ENCODE peak calls at places on chromosomes 13 and 19, in four cellular contexts. D, T, K and E are unnamed samples.

GRCh38 chr19:32465176-32465575 is 59.6 kb downstream of the DPY19L3 start:
- DNase-seq in D (no peak), T (no peak), K (no peak), E (no peak)

GRCh38 chr13:40508767-40509342 is 157.6 kb downstream of the FOXO1 start:
- DNase-seq in D (no peak), K (no peak), T (no peak), E (no peak)

GRCh38 chr13:27425151-27425917 is 915 bp downstream of the GTF3A start:
- DNase-seq in D (no peak), K (no peak), T (peak), E (no peak)

GRCh38 chr13:26895808-26896466 is 135.4 kb upstream of the GPR12 start:
- DNase-seq in T (no peak), D (no peak), K (no peak), E (no peak)

GRCh38 chr13:45825124-45825650 is 26.4 kb downstream of the SIAH3 start:
- DNase-seq in K (no peak), T (no peak), D (no peak), E (no peak)

GRCh38 chr19:8390617-8390981 is 439 bp downstream of the RAB11B start:
- DNase-seq in T (peak), K (peak), D (peak), E (peak)

GRCh38 chr13:80399340-80400163 is 58.6 kb upstream of the SPRY2 start:
- DNase-seq in K (no peak), T (peak), D (peak), E (peak)

GRCh38 chr13:43021926-43022670 is 1.3 kb upstream of the DNAJC15 start:
- DNase-seq in K (no peak), T (no peak), D (no peak), E (no peak)

GRCh38 chr19:10842788-10843187 is 5.4 kb upstream of the C19orf38 start:
- DNase-seq in T (no peak), D (no peak), K (no peak), E (no peak)

GRCh38 chr19:39197808-39198207 is 1.0 kb downstream of the NCCRP1 start:
- DNase-seq in T (no peak), K (no peak), D (no peak), E (peak)

GRCh38 chr19:39203372-39204341 is at the start of gene SYCN:
- DNase-seq in T (no peak), K (no peak), D (no peak), E (peak)

GRCh38 chr13:40205771-40206240 is 460.6 kb downstream of the FOXO1 start:
- DNase-seq in D (no peak), K (no peak), T (no peak), E (no peak)

GRCh38 chr13:105971720-105972119 is 563.7 kb downstream of the EFNB2 start:
- DNase-seq in T (no peak), K (no peak), D (no peak), E (no peak)

GRCh38 chr19:19943848-19944582 is 43.3 kb downstream of the ZNF93 start:
- DNase-seq in K (no peak), T (no peak), D (no peak), E (no peak)

GRCh38 chr13:29936051-29936813 is 85.8 kb upstream of the UBL3 start:
- DNase-seq in K (no peak), T (peak), D (no peak), E (no peak)

GRCh38 chr19:30341646-30342201 is 30.5 kb upstream of the ZNF536 start:
- DNase-seq in T (no peak), K (no peak), D (no peak), E (no peak)

GRCh38 chr13:46392967-46393366 is 5.9 kb upstream of the RUBCNL start:
- DNase-seq in K (no peak), T (no peak), D (no peak), E (no peak)

GRCh38 chr13:21022694-21023325 is 38.6 kb downstream of the LATS2 start:
- DNase-seq in K (no peak), D (no peak), T (no peak), E (no peak)

GRCh38 chr13:81377926-81378325 is 1037.0 kb upstream of the SPRY2 start:
- DNase-seq in D (no peak), K (no peak), T (no peak), E (no peak)

GRCh38 chr19:46860846-46861690 is at the start of gene ARHGAP35:
- DNase-seq in K (no peak), T (peak), D (peak), E (peak)

GRCh38 chr13:110179858-110180156 is 127.2 kb downstream of the COL4A1 start:
- DNase-seq in T (no peak), K (no peak), D (no peak), E (no peak)

GRCh38 chr19:44202470-44202869 is 9.9 kb upstream of the ZNF227 start:
- DNase-seq in K (no peak), T (no peak), D (no peak), E (no peak)

GRCh38 chr19:53183146-53183545 is 10.0 kb downstream of the ZNF665 start:
- DNase-seq in K (no peak), T (no peak), D (no peak), E (no peak)

GRCh38 chr19:4694211-4694987 is 24.3 kb upstream of the MYDGF start:
- DNase-seq in D (peak), K (peak), T (peak), E (peak)

GRCh38 chr19:8515317-8515716 is 1.4 kb upstream of the ZNF414 start:
- DNase-seq in K (no peak), D (no peak), T (peak), E (no peak)

GRCh38 chr13:36706755-36707154 is 32.9 kb downstream of the SERTM1 start:
- DNase-seq in D (no peak), K (no peak), T (no peak), E (no peak)

GRCh38 chr13:60351326-60351725 is 45.7 kb upstream of the TDRD3 start:
- DNase-seq in T (no peak), K (no peak), D (no peak), E (peak)

GRCh38 chr13:52414963-52415362 is 9.0 kb upstream of the THSD1 start:
- DNase-seq in D (no peak), T (no peak), K (no peak), E (no peak)

GRCh38 chr19:1373534-1374249 is 10.0 kb upstream of the NDUFS7 start:
- DNase-seq in T (no peak), D (no peak), K (no peak), E (peak)

GRCh38 chr13:28530729-28531194 is 35.8 kb upstream of the FLT1 start:
- DNase-seq in D (no peak), K (no peak), T (peak), E (no peak)

DNA sequence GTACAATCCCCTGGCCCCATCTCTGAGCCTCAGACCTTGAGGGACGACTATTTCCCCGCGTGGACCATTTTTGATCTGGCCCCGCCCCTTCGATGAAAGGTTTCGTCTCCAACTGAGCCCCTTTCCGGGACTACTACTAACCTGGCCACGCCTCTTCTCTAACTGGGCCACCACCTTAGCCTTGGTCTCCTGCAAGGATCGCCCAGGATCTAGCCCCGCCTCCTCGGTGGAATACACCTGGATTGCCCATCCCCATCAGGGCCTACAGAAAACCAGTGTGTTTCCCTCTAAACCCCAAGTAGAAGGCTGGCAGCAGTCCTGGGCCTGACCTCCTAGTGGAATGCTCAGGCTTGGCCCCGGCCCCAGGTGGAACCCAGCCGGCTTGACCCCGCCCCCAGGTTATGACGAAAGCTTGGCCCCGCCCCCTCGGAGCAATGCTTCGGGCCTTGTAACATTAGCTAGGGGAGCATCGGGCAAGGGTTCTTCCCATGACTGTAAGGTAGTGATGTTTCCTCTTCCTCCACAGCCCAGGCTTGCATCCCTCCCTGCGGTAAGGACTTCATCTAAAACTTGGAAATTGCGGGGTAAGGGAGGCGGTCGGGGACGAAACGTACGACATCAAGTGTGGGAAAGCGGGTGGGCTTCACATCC is 9.1 kb downstream of the SPACA6 start:
- DNase-seq in T (no peak), D (peak), K (peak), E (peak)
- TF ChIP-seq POLR2A in T (no peak), D (no peak), K (peak), E (peak)

DNA sequence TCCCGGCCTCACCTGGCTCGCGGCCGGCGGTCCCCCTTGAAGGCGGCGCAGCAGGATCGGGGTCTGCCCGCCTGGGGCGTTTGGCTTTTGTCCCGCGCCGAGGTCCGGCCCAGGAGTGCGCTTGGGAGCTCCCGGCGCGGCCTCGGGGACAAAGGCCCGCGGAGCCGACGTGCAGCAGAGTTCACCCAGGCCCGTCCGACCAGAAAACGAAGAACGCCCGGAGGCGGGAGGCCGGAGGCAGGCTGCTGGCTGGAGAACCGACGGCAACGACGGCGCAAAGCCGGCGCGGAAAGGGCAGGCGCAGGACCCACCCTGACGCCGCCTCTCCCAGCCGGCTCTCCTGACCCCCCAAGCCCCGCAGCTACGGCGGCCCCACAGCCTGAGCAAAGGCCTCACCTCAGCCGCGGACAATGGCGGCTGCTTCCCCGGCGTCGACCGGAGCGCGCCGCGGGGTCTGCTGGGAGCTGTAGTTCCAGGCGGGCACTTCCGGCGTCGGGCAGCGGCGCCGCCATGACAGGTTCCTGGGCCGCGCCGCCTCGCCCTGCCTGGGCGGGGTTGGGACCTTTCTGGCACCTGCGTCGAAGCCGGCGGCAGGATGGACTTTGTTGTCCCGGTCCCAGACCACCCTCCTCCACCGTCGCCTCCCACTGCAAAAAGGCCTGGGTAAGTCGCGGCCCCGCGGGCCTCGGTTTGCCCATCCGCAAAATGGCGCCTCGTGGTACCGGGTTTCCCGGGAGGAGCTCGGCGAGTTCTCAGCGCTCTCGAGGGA is at the start of gene ZNF606:
- DNase-seq in K (peak), T (peak), D (peak), E (peak)
- TF ChIP-seq POLR2A in K (peak), T (no peak), D (peak), E (peak)

GRCh38 chr19:3538258-3538929 is 580 bp upstream of the TEKTIP1 start:
- DNase-seq in D (no peak), T (no peak), K (no peak), E (no peak)
- TF ChIP-seq POLR2A in D (no peak), T (no peak), K (no peak), E (no peak)

DNA sequence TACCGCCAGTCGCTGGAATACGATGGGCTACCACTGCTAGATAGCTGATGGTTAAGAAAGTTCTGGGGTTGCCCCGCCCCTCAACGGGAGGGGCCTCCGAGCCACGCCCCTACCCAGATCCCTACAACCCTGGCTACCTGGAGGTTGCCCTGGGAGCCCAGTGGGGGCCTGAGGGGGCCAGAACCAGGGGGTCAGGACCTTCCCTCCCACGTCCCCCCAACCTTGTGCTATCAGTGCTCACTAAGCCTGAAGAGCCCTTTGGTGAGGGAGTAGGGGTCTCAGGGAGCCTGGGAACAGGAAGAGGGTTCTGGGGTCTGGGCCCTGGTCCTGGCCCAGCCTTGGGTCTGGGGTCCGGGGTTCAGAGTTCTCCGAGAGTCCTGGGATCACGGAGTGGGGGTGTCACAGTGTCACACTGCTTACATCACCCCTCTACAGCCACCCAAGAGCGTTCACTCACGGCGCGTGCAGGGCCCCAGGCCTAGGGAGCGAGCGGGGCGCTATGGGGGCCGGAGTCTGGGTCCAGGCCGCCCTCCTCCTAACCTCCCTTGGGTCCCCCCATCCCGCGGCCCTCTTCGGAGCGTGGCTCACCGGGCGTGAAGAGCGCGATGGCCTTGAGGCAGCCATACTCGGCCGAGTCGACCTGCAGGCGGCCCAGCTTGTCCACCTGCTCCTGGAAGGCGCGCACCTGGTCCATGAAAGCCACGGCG is 9.0 kb downstream of the OCEL1 start:
- DNase-seq in T (peak), K (no peak), D (peak), E (peak)
- TF ChIP-seq POLR2A in T (peak), K (no peak), D (no peak), E (no peak)

GRCh38 chr19:3338541-3339181 is 27.7 kb upstream of the NFIC start:
- DNase-seq in D (peak), T (peak), K (peak), E (peak)
- TF ChIP-seq POLR2A in D (peak), T (no peak), K (peak), E (peak)

GRCh38 chr19:14582894-14583340 is at the start of gene CLEC17A:
- DNase-seq in K (no peak), T (peak), D (no peak), E (no peak)
- TF ChIP-seq POLR2A in K (no peak), T (no peak), D (no peak), E (no peak)

DNA sequence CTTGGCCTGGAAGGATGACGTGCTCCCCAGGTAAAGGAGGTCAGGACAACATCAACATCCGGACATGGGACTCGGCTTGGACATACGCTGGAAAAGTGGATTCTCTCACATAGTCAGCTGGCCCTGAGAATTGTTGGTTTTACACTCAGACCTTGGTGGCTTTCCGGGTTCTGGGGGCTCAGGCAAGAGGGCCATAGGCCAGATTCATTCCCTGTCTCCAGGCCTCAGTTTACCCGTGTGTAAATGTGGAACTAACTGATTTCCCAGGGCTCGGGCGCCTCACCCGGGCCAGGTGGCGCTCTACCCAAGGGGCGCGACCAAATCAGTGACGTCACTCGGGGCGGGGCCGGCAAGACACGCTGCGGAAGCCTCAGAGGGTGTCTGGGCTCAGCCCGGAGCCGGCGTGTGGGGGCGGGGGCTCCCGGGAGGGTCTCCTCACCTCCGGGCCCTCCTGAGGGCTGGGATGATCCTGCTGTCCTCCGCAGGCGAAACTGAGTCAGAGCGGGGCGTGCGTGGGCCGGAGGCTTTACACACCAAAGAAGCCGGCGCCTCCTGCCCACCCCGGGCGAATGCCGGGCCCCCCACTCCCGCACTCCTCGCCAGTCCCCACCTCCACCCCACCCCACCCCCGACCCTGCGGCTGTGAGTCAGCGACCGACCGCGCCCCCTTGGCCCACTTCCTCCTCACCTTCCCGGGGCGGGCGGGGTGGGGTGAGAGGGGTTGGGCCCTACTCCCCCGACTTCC is 861 bp upstream of the VASP start:
- DNase-seq in D (peak), K (peak), T (peak), E (peak)
- TF ChIP-seq POLR2A in D (peak), K (peak), T (peak), E (peak)

DNA sequence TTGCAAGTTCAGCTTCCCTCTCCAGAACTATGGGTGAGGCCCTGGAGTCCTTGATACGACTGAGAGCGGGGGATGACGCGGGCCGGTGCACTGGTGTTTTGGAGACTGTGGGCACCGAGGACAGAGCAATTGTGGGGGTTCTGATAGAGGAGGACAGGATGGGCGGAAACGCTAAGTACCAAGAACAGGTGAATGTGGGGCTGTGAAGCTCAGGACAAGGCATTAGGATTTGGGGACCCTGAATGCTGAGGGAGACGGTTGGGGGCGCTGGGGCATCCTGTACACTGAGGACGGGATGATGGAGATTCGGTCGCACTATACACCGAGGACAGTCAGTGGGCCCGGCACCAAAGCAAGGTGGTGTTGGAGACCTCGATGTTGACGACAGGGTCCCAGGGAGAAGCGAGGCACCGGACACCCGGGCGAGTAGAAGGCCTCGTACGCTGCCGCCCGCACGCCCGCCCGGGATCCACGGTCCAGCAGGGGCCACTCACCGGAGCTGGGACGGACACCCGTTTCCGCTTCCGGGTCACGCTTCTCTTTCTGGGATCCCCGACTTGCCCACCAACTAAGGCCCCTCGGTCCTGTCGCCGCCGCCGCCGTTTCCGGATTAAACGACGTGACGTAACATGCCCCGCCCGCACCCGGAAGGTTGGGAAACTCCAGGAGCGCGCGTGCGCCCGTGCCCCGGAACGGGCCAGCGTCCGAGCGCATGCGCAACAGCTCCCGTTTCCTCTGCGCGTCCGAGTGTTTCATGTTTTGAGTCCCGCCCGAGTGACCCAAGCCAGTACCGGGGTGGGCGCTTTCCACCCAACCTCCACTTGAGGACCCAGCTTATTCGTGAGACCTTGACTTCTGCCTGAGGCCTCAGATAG is at the start of gene CHMP2A:
- DNase-seq in K (peak), T (peak), D (peak), E (peak)
- TF ChIP-seq POLR2A in K (peak), T (peak), D (peak), E (peak)